ENCODE peak calls at places on chromosomes 3 and 15, in five cellular contexts. D, P, E, F and N are unnamed samples.

GRCh38 chr15:91186892-91187644 is 87.0 kb downstream of the SV2B start:
- DNase-seq in D (peak; percentile 46), P (no peak), E (no peak), F (peak; percentile 10), N (peak; percentile 8)

GRCh38 chr15:88539441-88539840 is 7.0 kb downstream of the DET1 start:
- DNase-seq in D (no peak), P (no peak), E (no peak), F (no peak), N (no peak)

GRCh38 chr3:177162742-177163141 is 34.5 kb downstream of the TBL1XR1 start:
- DNase-seq in D (no peak), P (no peak), E (no peak), F (no peak), N (no peak)

GRCh38 chr3:23359116-23359515 is 156.0 kb downstream of the UBE2E2 start:
- DNase-seq in D (no peak), P (no peak), E (no peak), F (no peak), N (no peak)

GRCh38 chr3:126355251-126355650 is 2.0 kb downstream of the KLF15 start:
- DNase-seq in D (no peak), P (peak; percentile 13), E (no peak), F (no peak), N (no peak)

GRCh38 chr15:69794643-69795461 is 302.9 kb downstream of the TLE3 start:
- DNase-seq in D (no peak), P (no peak), E (no peak), F (peak; percentile 41), N (no peak)

GRCh38 chr3:41572092-41572491 is 372.8 kb downstream of the CTNNB1 start:
- DNase-seq in D (no peak), P (no peak), E (no peak), F (no peak), N (no peak)

GRCh38 chr3:29497282-29497681 is 216.4 kb downstream of the RBMS3 start:
- DNase-seq in D (no peak), P (no peak), E (no peak), F (no peak), N (no peak)

GRCh38 chr3:18445421-18446066 is 20.4 kb upstream of the SATB1 start:
- DNase-seq in D (no peak), P (no peak), E (no peak), F (no peak), N (no peak)

GRCh38 chr3:22117091-22117490 is 366.1 kb upstream of the ZNF385D start:
- DNase-seq in D (no peak), P (no peak), E (no peak), F (no peak), N (no peak)

GRCh38 chr15:82231233-82231632 is 31.3 kb downstream of the EFL1 start:
- DNase-seq in D (no peak), P (no peak), E (no peak), F (no peak), N (no peak)

GRCh38 chr3:187777331-187778046 is 32.2 kb upstream of the BCL6 start:
- DNase-seq in D (peak; percentile 62), P (no peak), E (peak; percentile 76), F (no peak), N (no peak)

GRCh38 chr3:32865364-32865763 is 47.6 kb downstream of the TRIM71 start:
- DNase-seq in D (no peak), P (no peak), E (no peak), F (no peak), N (no peak)

GRCh38 chr3:58647661-58648141 is 18.9 kb downstream of the FAM3D start:
- DNase-seq in D (no peak), P (peak; percentile 18), E (no peak), F (no peak), N (no peak)